ENCODE peak calls at places on chromosomes 16 and 17, in four cellular contexts. S is osteocyte; G is colonic mucosa; L is CD8-positive, alpha-beta T cell. D is an unnamed sample.

GRCh38 chr16:28843766-28844165 is 2.4 kb downstream of the TUFM start:
- DNase-seq in S (no peak), G (no peak), L (no peak), D (no peak)

GRCh38 chr17:30380106-30380420 is 1.3 kb downstream of the CPD start:
- DNase-seq in S (no peak), G (no peak), L (no peak), D (no peak)

GRCh38 chr16:22008215-22009142 is 568 bp downstream of the MOSMO start:
- DNase-seq in S (no peak), G (peak), L (no peak), D (peak)

GRCh38 chr16:11011326-11011725 is 67.0 kb downstream of the CLEC16A start:
- DNase-seq in S (no peak), G (no peak), L (no peak), D (no peak)

GRCh38 chr17:41863074-41863843 is 2.0 kb downstream of the KLHL11 start:
- DNase-seq in S (no peak), G (no peak), L (no peak), D (no peak)

GRCh38 chr16:31008154-31008950 is 2.1 kb downstream of the STX1B start:
- DNase-seq in S (no peak), G (no peak), L (no peak), D (no peak)

GRCh38 chr17:66468241-66469087 is 166.1 kb downstream of the PRKCA start:
- DNase-seq in S (no peak), G (no peak), L (no peak), D (no peak)

GRCh38 chr16:72832640-72833039 is 215.3 kb downstream of the ZFHX3 start:
- DNase-seq in S (peak), G (peak), L (peak), D (peak)

GRCh38 chr17:21177401-21177800 is 36.6 kb downstream of the TMEM11 start:
- DNase-seq in S (no peak), G (no peak), L (peak), D (no peak)

GRCh38 chr17:8947201-8947600 is 18.3 kb downstream of the PIK3R5 start:
- DNase-seq in S (no peak), G (no peak), L (no peak), D (no peak)

GRCh38 chr17:43766413-43767052 is 7.9 kb upstream of the SOST start:
- DNase-seq in S (no peak), G (peak), L (peak), D (no peak)

GRCh38 chr16:54477766-54478165 is 191.2 kb upstream of the IRX3 start:
- DNase-seq in S (no peak), G (no peak), L (no peak), D (no peak)

GRCh38 chr17:37116802-37117201 is 168.0 kb downstream of the AATF start:
- DNase-seq in S (no peak), G (no peak), L (no peak), D (no peak)

GRCh38 chr17:37605081-37605480 is 4.1 kb downstream of the SYNRG start:
- DNase-seq in S (no peak), G (no peak), L (no peak), D (no peak)

GRCh38 chr17:63537991-63538692 is 12.1 kb upstream of the DCAF7 start:
- DNase-seq in S (no peak), G (no peak), L (no peak), D (no peak)

GRCh38 chr17:18191967-18192366 is 8.3 kb downstream of the ALKBH5 start:
- DNase-seq in S (no peak), G (no peak), L (no peak), D (no peak)

GRCh38 chr17:76390003-76390421 is 5.6 kb downstream of the SPHK1 start:
- DNase-seq in S (no peak), G (no peak), L (no peak), D (no peak)

GRCh38 chr17:21816592-21817567 is 124.6 kb downstream of the KCNJ18 start:
- DNase-seq in S (no peak), G (no peak), L (no peak), D (no peak)

GRCh38 chr17:17562145-17562529 is 29.4 kb downstream of the PEMT start:
- DNase-seq in S (no peak), G (no peak), L (no peak), D (no peak)

GRCh38 chr17:76659928-76660614 is 16.5 kb upstream of the ST6GALNAC1 start:
- DNase-seq in S (no peak), G (peak), L (no peak), D (no peak)

GRCh38 chr17:66893863-66894262 is 58.9 kb downstream of the CACNG5 start:
- DNase-seq in S (no peak), G (no peak), L (no peak), D (no peak)

GRCh38 chr17:50920891-50921595 is 54.9 kb upstream of the TOB1 start:
- DNase-seq in S (no peak), G (peak), L (no peak), D (no peak)

GRCh38 chr17:8350339-8350738 is 10.7 kb downstream of the ODF4 start:
- DNase-seq in S (no peak), G (no peak), L (no peak), D (no peak)

GRCh38 chr17:76944477-76944876 is 76.3 kb downstream of the MGAT5B start:
- DNase-seq in S (no peak), G (no peak), L (no peak), D (no peak)

GRCh38 chr17:30379303-30380105 is 777 bp downstream of the CPD start:
- DNase-seq in S (no peak), G (peak), L (no peak), D (no peak)

GRCh38 chr16:5884339-5884738 is 786.7 kb upstream of the EEF2KMT start:
- DNase-seq in S (no peak), G (no peak), L (no peak), D (no peak)

GRCh38 chr16:25886598-25886997 is 194.8 kb downstream of the HS3ST4 start:
- DNase-seq in S (no peak), G (no peak), L (no peak), D (no peak)

GRCh38 chr17:78706271-78706915 is 75.7 kb downstream of the CYTH1 start:
- DNase-seq in S (no peak), G (no peak), L (no peak), D (no peak)

GRCh38 chr17:58084317-58084981 is 1.2 kb downstream of the DYNLL2 start:
- DNase-seq in S (peak), G (peak), L (peak), D (peak)

GRCh38 chr17:39954876-39955275 is 7.9 kb upstream of the GSDMA start:
- DNase-seq in S (no peak), G (no peak), L (no peak), D (no peak)

GRCh38 chr16:30951785-30952184 is 2.9 kb downstream of the ORAI3 start:
- DNase-seq in S (no peak), G (peak), L (no peak), D (no peak)

GRCh38 chr17:83078378-83079339 is 750 bp upstream of the METRNL start:
- DNase-seq in S (no peak), G (peak), L (no peak), D (no peak)

GRCh38 chr17:83075270-83075880 is 4.0 kb upstream of the METRNL start:
- DNase-seq in S (no peak), G (no peak), L (no peak), D (no peak)

GRCh38 chr17:83074696-83075223 is 4.6 kb upstream of the METRNL start:
- DNase-seq in S (no peak), G (no peak), L (no peak), D (no peak)

GRCh38 chr17:83077411-83077810 is 2.0 kb upstream of the METRNL start:
- DNase-seq in S (no peak), G (no peak), L (no peak), D (no peak)

DNA sequence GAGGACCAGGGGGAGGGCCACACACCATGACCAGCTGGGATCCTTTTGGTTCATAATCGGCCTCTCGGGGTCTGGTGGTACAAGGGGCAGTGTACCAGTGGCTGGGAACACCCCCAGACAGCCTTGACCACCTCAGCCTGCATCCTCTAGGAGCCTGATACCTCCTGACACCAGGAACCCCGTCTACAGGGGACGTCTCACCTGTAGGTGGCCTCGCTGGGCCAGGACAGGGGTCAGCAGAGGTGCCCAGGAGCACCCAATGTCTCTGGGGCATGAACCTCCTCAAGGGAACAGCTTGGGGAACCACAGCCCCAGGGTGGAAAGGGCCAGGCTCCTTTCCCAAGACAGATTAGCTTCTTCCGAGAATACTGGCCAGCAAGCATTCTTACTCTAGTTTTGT is 2.5 kb upstream of the METRNL start:
- DNase-seq in S (no peak), G (no peak), L (no peak), D (no peak)
- TF ChIP-seq CTCF in S (no peak), G (no peak), L (no peak), D (no peak)

GRCh38 chr17:27422601-27423000 is 33.6 kb upstream of the KSR1 start:
- DNase-seq in S (no peak), G (no peak), L (no peak), D (no peak)
- TF ChIP-seq CTCF in S (no peak), G (no peak), L (no peak), D (no peak)

DNA sequence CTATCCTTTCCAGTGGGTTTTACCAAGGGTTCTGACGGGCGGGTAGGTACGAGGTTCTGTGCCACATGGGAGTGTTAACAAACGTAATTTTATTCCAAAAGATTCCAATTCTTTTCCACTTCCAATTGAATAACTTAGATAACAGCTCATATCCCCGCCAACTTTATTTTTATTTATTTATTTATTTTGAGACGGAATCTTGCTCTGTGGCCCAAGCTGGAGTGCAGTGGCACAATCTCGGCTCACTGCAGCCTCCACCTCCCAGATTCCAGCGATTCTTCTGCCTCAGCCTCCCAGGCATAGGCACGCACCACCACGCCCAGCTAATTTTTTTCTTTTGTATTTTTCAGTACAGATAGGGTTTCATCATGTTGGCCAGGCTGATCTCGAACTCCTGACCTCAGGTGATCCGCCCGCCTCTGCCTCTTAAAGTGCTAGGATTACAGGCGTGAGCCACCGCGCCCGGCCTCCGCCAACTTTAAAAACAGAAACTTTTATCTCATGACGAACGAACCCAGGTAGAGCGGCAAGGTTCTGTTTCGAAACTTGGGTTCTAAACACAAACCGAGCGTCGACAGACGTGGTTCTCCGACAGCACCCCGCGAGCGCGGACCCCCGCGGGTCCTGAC is 621 bp downstream of the ECI1 start:
- DNase-seq in S (no peak), G (peak), L (no peak), D (no peak)
- TF ChIP-seq CTCF in S (no peak), G (no peak), L (no peak), D (no peak)

GRCh38 chr17:14211778-14212177 is 24.9 kb downstream of the CDRT15 start:
- DNase-seq in S (no peak), G (no peak), L (peak), D (no peak)
- TF ChIP-seq CTCF in S (no peak), G (peak), L (peak), D (no peak)

GRCh38 chr17:27674335-27674734 is 43.3 kb downstream of the LGALS9 start:
- DNase-seq in S (no peak), G (no peak), L (no peak), D (no peak)
- TF ChIP-seq CTCF in S (no peak), G (no peak), L (no peak), D (no peak)

DNA sequence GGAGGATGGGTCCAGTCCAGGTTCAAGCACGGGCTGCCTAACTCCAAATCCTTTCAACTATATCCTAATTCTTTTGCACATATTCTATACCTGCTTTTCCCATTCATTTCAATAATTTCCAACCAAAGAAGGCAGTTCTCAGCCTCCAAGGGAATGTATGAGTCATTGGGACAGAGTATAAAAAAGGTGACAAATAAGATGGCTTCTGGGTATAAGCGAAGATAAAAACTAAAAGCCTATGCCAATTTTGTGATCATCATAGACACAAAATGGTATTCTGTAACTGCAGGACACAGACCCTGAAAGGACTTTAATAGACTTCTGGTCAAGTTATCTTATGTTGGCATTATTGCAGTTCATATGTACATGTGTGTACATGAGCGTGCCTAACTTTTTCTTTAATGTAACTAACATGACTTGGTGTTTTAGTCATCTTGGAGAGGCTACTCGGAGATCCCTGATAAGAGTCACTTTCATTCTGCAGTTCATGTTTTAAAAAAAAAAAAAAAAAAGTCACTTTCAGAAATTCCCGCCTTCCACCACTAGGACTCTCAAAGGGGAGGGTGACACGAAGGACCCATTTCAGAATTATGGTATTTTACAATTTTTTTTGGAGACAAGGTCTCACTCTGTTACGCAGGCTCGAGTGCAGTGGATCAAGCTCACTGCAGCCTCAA is 17.3 kb downstream of the COG1 start:
- DNase-seq in S (no peak), G (no peak), L (no peak), D (no peak)
- TF ChIP-seq CTCF in S (peak), G (no peak), L (no peak), D (peak)

GRCh38 chr16:66274335-66275110 is 92.0 kb upstream of the CDH5 start:
- DNase-seq in S (peak), G (no peak), L (peak), D (peak)
- TF ChIP-seq CTCF in S (peak), G (peak), L (no peak), D (peak)

GRCh38 chr17:28173071-28173561 is 130.6 kb downstream of the NLK start:
- DNase-seq in S (no peak), G (no peak), L (no peak), D (no peak)

GRCh38 chr17:28166478-28166877 is 124.0 kb downstream of the NLK start:
- DNase-seq in S (no peak), G (no peak), L (no peak), D (no peak)

GRCh38 chr17:28170771-28171170 is 128.3 kb downstream of the NLK start:
- DNase-seq in S (no peak), G (no peak), L (no peak), D (no peak)

GRCh38 chr17:28173801-28174200 is 131.3 kb downstream of the NLK start:
- DNase-seq in S (no peak), G (no peak), L (no peak), D (no peak)

DNA sequence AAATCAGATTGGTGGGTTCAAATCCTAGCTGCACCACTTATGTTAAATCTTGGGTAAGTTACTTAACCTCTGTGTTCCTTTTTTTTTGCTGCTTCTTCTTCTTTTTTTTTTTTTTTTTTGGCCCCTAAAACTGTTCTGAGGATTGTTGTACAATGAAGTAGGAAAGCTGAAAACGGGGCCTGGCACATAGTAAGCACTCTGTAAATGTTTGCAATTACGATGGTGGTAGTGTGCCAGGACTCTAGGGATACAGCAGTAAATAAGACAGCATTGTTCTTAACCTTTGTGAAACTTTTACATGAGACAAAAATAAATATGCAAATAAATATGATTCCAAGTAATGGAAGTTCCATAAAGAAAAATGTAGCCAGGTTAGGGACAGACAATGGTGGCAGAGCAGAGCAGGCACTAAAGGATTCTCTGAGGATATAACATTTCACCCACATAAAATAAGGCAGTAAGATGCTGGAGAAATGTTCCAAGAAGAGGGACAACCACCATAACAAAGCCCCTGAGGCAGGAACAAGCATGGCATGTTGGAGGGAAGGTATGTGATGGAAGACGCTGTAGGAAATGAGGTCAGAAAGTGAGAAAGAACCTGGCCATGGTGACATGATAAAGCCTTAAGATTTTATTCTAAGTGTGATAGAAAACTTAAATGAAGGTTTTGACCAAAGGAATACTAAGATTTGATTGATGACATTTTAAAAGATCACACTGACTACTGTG is 127.3 kb downstream of the NLK start:
- DNase-seq in S (no peak), G (no peak), L (no peak), D (no peak)
- TF ChIP-seq CTCF in S (no peak), G (no peak), L (no peak), D (no peak)

D was measured in type B pancreatic cell.